ENCODE peak calls at places on chromosomes 2 and 18, in five cellular contexts. D, P, E, Z and R are unnamed samples.
A peak's percentile ranks its signal among the peaks of the same experiment; 100 is the strongest.

GRCh38 chr2:204900487-204900886 is 355.2 kb downstream of the PARD3B start:
- DNase-seq in D (no peak), P (no peak), E (no peak), Z (no peak), R (no peak)

GRCh38 chr2:18473241-18473841 is 87.1 kb downstream of the RDH14 start:
- DNase-seq in D (peak; percentile 67), P (no peak), E (peak; percentile 96), Z (peak; percentile 96), R (peak; percentile 87)

GRCh38 chr2:225668606-225669266 is 269.2 kb downstream of the NYAP2 start:
- DNase-seq in D (peak; percentile 79), P (peak; percentile 15), E (peak; percentile 81), Z (peak; percentile 57), R (peak; percentile 89)

GRCh38 chr18:76145506-76145905 is 349.5 kb downstream of the ZNF516 start:
- DNase-seq in D (no peak), P (no peak), E (no peak), Z (no peak), R (no peak)

GRCh38 chr2:55718165-55719008 is 24.7 kb upstream of the PNPT1 start:
- DNase-seq in D (peak; percentile 85), P (peak; percentile 56), E (peak; percentile 71), Z (peak; percentile 40), R (peak; percentile 87)

GRCh38 chr2:70937866-70938579 is 2.3 kb downstream of the ATP6V1B1 start:
- DNase-seq in D (no peak), P (no peak), E (no peak), Z (no peak), R (no peak)

GRCh38 chr2:216791303-216791702 is 68.6 kb downstream of the TNP1 start:
- DNase-seq in D (no peak), P (no peak), E (no peak), Z (no peak), R (no peak)

GRCh38 chr2:215750763-215751162 is 262.6 kb downstream of the MREG start:
- DNase-seq in D (no peak), P (no peak), E (no peak), Z (no peak), R (no peak)

GRCh38 chr2:61811821-61812220 is 42.0 kb downstream of the FAM161A start:
- DNase-seq in D (peak; percentile 2), P (no peak), E (no peak), Z (no peak), R (peak; percentile 62)

GRCh38 chr2:168639501-168639900 is 162.9 kb upstream of the NOSTRIN start:
- DNase-seq in D (peak; percentile 92), P (peak; percentile 31), E (peak; percentile 85), Z (peak; percentile 68), R (peak; percentile 92)

GRCh38 chr2:195652916-195653315 is 4.1 kb upstream of the SLC39A10 start:
- DNase-seq in D (peak; percentile 54), P (no peak), E (no peak), Z (no peak), R (peak; percentile 31)

GRCh38 chr2:144518744-144519596 is 949 bp downstream of the ZEB2 start:
- DNase-seq in D (no peak), P (no peak), E (no peak), Z (no peak), R (no peak)
- H3K4me3 ChIP-seq in D (peak overlapping the region; percentile 84), P (no peak overlapping the region), E (peak overlapping the region; percentile 99), Z (peak overlapping the region; percentile 86), R (peak overlapping the region; percentile 88)

DNA sequence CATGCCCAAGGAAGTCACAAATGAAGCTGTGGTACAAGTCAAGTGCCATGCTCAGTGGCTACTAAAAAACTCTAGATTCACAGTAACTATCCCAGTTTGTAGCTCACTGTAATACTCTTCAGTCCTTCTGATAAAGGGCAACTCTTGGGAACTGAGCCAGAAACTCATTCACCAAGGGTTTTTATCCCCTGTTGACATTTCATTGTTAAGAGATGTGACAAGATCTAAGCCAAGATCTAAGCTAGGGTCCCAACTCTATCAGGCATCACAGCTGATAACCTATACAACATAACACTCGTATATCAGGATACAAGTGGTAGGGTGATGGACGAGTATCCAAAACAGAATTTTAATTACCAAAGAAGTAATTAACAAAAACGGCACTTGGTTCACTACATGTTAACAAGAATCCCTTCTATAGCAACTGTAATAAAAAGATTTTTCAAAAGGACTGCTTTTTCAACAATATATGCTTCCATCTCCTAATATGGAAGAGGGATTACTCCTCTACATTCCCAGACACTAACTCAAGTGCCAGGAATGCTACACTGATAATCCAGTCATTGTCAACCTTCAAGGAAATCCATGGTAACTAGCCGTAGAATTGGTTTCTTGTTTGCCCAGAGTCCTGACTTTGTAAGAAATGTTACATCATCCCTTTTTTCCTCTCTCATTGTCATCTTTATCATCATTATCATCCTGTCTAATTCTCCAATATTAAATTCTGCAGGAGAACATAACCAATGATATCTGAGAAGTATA is 111.7 kb downstream of the CDH2 start:
- DNase-seq in D (peak; percentile 89), P (no peak), E (peak; percentile 94), Z (peak; percentile 98), R (peak; percentile 77)
- H3K4me3 ChIP-seq in D (no peak overlapping the region), P (no peak overlapping the region), E (no peak overlapping the region), Z (peak overlapping the region; percentile 24), R (no peak overlapping the region)

GRCh38 chr2:15284601-15285000 is 276.5 kb downstream of the NBAS start:
- DNase-seq in D (no peak), P (no peak), E (no peak), Z (no peak), R (no peak)
- H3K4me3 ChIP-seq in D (no peak overlapping the region), P (no peak overlapping the region), E (no peak overlapping the region), Z (no peak overlapping the region), R (no peak overlapping the region)

GRCh38 chr2:138779451-138780440 is at the start of gene NXPH2:
- DNase-seq in D (no peak), P (no peak), E (no peak), Z (no peak), R (no peak)
- H3K4me3 ChIP-seq in D (no peak within 1 kb of the TSS), P (no peak within 1 kb of the TSS), E (no peak within 1 kb of the TSS), Z (peak within 1 kb of the TSS; percentile 46), R (no peak within 1 kb of the TSS)

GRCh38 chr2:40395169-40396023 is 56.5 kb downstream of the SLC8A1 start:
- DNase-seq in D (no peak), P (no peak), E (no peak), Z (peak; percentile 44), R (peak; percentile 36)
- H3K4me3 ChIP-seq in D (no peak overlapping the region), P (no peak overlapping the region), E (no peak overlapping the region), Z (no peak overlapping the region), R (no peak overlapping the region)

GRCh38 chr2:200306719-200306968 is 151 bp downstream of the SPATS2L start:
- DNase-seq in D (no peak), P (no peak), E (no peak), Z (no peak), R (no peak)

GRCh38 chr2:200308001-200308400 is 1.5 kb downstream of the SPATS2L start:
- DNase-seq in D (peak; percentile 58), P (no peak), E (peak; percentile 61), Z (peak; percentile 37), R (peak; percentile 73)

GRCh38 chr2:200305797-200306718 is at the start of gene SPATS2L:
- DNase-seq in D (peak; percentile 89), P (peak; percentile 76), E (peak; percentile 86), Z (peak; percentile 76), R (peak; percentile 79)

GRCh38 chr2:200308421-200309295 is 2.2 kb downstream of the SPATS2L start:
- DNase-seq in D (no peak), P (no peak), E (peak; percentile 63), Z (peak; percentile 41), R (peak; percentile 60)

GRCh38 chr2:200306969-200307811 is 697 bp downstream of the SPATS2L start:
- DNase-seq in D (peak; percentile 44), P (peak; percentile 49), E (no peak), Z (no peak), R (peak; percentile 34)
- H3K4me3 ChIP-seq in D (peak overlapping the region; percentile 73), P (peak overlapping the region; percentile 33), E (peak overlapping the region; percentile 53), Z (peak overlapping the region; percentile 88), R (peak overlapping the region; percentile 76)

DNA sequence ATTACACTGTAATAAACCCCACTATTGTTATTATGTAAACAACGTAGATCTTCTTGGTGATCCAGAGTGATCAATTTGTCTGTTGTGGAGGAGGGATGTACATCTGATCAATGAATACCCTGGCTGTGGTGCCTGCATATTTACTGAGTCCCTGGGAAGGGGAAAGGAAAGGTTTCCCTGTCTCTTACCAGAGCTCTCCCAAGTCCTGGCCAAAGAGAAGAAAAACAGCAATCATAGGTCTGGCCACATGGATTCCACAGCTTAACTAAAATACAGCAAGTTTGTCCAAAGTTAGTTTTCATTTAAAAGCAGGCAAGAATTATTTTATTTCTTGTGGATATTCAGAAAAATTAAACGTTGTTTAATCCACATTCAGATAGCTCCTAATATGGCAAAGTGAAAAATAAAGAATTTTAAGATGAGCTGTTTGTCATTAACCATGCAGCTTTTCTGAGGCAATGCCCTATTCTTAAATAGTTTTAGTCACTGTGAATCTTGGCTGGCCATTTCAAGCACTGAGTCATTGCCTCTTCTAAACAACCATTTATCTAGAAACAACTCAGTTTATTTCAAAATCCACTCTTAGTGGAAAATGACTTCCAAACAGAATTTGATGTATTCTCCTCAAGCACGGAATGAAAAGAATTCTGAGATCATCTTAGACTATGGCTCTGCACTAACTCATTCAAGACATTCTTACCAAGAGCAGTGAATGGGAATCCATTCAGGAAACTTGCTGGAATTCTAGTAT is 1004.4 kb upstream of the CDH2 start:
- DNase-seq in D (peak; percentile 91), P (peak; percentile 25), E (peak; percentile 98), Z (peak; percentile 97), R (peak; percentile 89)
- H3K4me3 ChIP-seq in D (no peak overlapping the region), P (no peak overlapping the region), E (no peak overlapping the region), Z (no peak overlapping the region), R (no peak overlapping the region)

DNA sequence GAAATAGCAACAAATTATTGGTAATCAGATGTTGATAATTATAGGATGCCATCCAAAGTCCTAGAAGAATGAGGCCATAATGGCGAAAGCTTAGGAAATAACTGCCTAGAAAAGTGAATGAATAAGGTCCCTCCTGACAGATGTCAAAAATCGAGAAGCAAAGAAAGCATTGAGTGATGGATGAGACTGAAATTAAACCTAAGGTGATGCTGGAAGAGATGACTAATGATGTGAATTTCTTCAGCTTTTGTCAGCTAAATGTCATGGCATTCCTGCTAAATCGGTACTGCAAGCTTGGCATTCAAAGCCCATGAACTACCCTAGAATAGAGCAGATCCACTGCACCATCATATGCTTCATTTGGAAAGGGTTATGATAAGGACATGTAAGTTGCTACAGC is 74.8 kb upstream of the RGPD4 start:
- DNase-seq in D (no peak), P (no peak), E (no peak), Z (no peak), R (no peak)
- H3K4me3 ChIP-seq in D (no peak overlapping the region), P (no peak overlapping the region), E (no peak overlapping the region), Z (no peak overlapping the region), R (no peak overlapping the region)

DNA sequence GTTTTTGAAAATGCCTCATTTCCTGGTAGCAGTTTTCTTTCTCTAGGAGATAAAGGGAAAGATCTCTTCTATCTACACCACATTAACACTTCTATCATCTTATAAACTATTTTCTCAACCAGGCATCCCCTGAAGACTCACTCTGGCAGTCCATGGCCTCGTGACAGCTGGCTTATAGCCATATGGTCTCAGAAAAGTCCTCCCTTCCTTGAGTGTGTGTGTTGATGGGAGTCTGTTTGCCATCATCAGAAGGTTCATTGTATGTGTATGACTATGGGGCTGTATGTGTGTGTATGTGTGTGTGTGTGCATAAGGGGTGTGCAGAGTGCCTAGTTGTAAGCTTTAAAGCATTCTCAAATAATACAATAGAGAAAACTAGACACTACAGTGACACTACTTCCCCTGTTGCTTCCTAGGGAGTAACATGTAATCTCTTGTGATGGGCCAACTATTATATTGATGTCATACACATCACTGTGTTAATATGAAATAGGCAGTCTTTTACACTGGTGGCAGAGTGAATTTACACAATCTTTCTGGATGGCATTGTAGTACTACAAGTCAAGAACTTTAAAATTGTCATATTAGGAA is 487.8 kb upstream of the ZEB2 start:
- DNase-seq in D (peak; percentile 86), P (no peak), E (peak; percentile 66), Z (peak; percentile 75), R (peak; percentile 66)
- H3K4me3 ChIP-seq in D (no peak overlapping the region), P (no peak overlapping the region), E (no peak overlapping the region), Z (peak overlapping the region; percentile 40), R (no peak overlapping the region)